ENCODE peak calls at places on chromosomes 5 and 9, in five cellular contexts. P is breast epithelium, L is lower leg skin, W is AG04449, Y is cardiac muscle cell. K is an unnamed sample.

GRCh38 chr5:14240366-14240765 is 97.2 kb downstream of the TRIO start:
- DNase-seq in P (no peak), L (no peak), W (no peak), Y (peak; percentile 36), K (no peak)

GRCh38 chr5:68368686-68369359 is 153.3 kb downstream of the PIK3R1 start:
- DNase-seq in P (no peak), L (no peak), W (no peak), Y (no peak), K (no peak)

GRCh38 chr9:81621785-81622243 is 67.5 kb downstream of the TLE1 start:
- DNase-seq in P (no peak), L (no peak), W (no peak), Y (no peak), K (no peak)

GRCh38 chr9:74499111-74499601 is 2.0 kb downstream of the RORB start:
- DNase-seq in P (no peak), L (no peak), W (no peak), Y (peak; percentile 30), K (no peak)

GRCh38 chr5:387491-388265 is 55.3 kb upstream of the EXOC3 start:
- DNase-seq in P (peak; percentile 13), L (no peak), W (no peak), Y (no peak), K (no peak)

GRCh38 chr9:91117959-91118651 is 243.6 kb downstream of the AUH start:
- DNase-seq in P (peak; percentile 24), L (peak; percentile 65), W (peak; percentile 52), Y (peak; percentile 92), K (no peak)

GRCh38 chr5:56447232-56447631 is 214.1 kb upstream of the ANKRD55 start:
- DNase-seq in P (no peak), L (no peak), W (no peak), Y (peak; percentile 89), K (no peak)

GRCh38 chr9:134778156-134778555 is 102.5 kb upstream of the FCN2 start:
- DNase-seq in P (no peak), L (no peak), W (no peak), Y (no peak), K (no peak)

GRCh38 chr5:179207920-179208705 is 137.1 kb downstream of the ADAMTS2 start:
- DNase-seq in P (no peak), L (no peak), W (no peak), Y (no peak), K (no peak)

GRCh38 chr9:28960602-28961001 is 1387.3 kb upstream of the C9orf72 start:
- DNase-seq in P (no peak), L (no peak), W (no peak), Y (no peak), K (no peak)

GRCh38 chr9:132800038-132800648 is 77.9 kb downstream of the AK8 start:
- DNase-seq in P (peak; percentile 73), L (peak; percentile 72), W (peak; percentile 3), Y (peak; percentile 85), K (peak; percentile 78)

GRCh38 chr9:129455151-129455995 is 165.5 kb downstream of the C9orf50 start:
- DNase-seq in P (no peak), L (no peak), W (no peak), Y (no peak), K (no peak)

GRCh38 chr9:115938479-115938878 is 215.1 kb upstream of the PAPPA start:
- DNase-seq in P (no peak), L (no peak), W (no peak), Y (peak; percentile 71), K (no peak)

GRCh38 chr9:114930063-114930812 is at the start of gene TNFSF8:
- DNase-seq in P (no peak), L (no peak), W (no peak), Y (no peak), K (peak; percentile 75)

GRCh38 chr5:64165500-64166200 is at the start of gene RNF180:
- DNase-seq in P (peak; percentile 22), L (no peak), W (no peak), Y (peak; percentile 54), K (no peak)

GRCh38 chr9:17422994-17423680 is 155.7 kb upstream of the SH3GL2 start:
- DNase-seq in P (no peak), L (no peak), W (no peak), Y (peak; percentile 3), K (no peak)

GRCh38 chr5:375921-376871 is 54.7 kb downstream of the AHRR start:
- DNase-seq in P (peak; percentile 6), L (peak; percentile 12), W (no peak), Y (no peak), K (no peak)

GRCh38 chr5:38757451-38758245 is 88.2 kb upstream of the OSMR start:
- DNase-seq in P (no peak), L (no peak), W (no peak), Y (peak; percentile 59), K (no peak)

GRCh38 chr5:143402464-143403356 is 776 bp downstream of the NR3C1 start:
- DNase-seq in P (peak; percentile 54), L (peak; percentile 57), W (no peak), Y (peak; percentile 56), K (peak; percentile 17)

GRCh38 chr9:135484460-135485277 is 5.1 kb downstream of the PPP1R26 start:
- DNase-seq in P (no peak), L (no peak), W (no peak), Y (no peak), K (no peak)

GRCh38 chr9:91994422-91994821 is 44.4 kb upstream of the ROR2 start:
- DNase-seq in P (no peak), L (no peak), W (no peak), Y (no peak), K (no peak)

GRCh38 chr5:68315679-68316271 is 100.2 kb downstream of the PIK3R1 start:
- DNase-seq in P (no peak), L (no peak), W (no peak), Y (no peak), K (peak; percentile 60)

GRCh38 chr5:40490464-40491083 is 189.1 kb upstream of the PTGER4 start:
- DNase-seq in P (no peak), L (no peak), W (no peak), Y (no peak), K (no peak)

GRCh38 chr5:67746103-67746502 is 469.5 kb upstream of the PIK3R1 start:
- DNase-seq in P (no peak), L (no peak), W (no peak), Y (no peak), K (no peak)

GRCh38 chr5:174198541-174198940 is 153.0 kb downstream of the NSG2 start:
- DNase-seq in P (no peak), L (no peak), W (no peak), Y (no peak), K (no peak)

GRCh38 chr9:38259519-38260218 is 132.8 kb upstream of the ALDH1B1 start:
- DNase-seq in P (no peak), L (no peak), W (no peak), Y (no peak), K (no peak)

GRCh38 chr9:10396641-10397040 is 216.2 kb downstream of the PTPRD start:
- DNase-seq in P (no peak), L (no peak), W (no peak), Y (no peak), K (no peak)

GRCh38 chr5:108315829-108316228 is 66.1 kb downstream of the FBXL17 start:
- DNase-seq in P (no peak), L (no peak), W (peak; percentile 3), Y (no peak), K (no peak)

GRCh38 chr5:26868504-26868903 is 169.9 kb downstream of the CDH9 start:
- DNase-seq in P (no peak), L (no peak), W (no peak), Y (no peak), K (no peak)

DNA sequence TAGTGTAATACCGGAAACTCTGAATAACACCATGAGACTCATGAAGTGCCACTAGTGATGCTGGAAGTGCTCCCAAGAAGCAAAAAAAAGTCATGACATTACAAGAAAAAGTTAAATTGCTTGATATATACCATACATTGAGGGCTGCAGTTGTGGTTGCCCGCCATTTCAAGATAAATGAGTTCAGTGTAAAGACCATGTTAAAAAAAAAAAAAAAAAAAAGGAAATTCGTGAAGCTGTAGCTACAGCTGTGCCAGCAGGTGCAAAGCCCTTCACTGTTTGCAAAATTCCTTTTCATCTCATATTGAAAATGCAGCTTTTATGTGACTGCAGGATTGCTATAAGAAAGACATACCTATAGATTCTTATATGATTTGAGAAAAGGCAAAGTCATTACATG is 179.6 kb upstream of the POU5F2 start:
- DNase-seq in P (no peak), L (no peak), W (no peak), Y (no peak), K (peak; percentile 76)
- H3K4me3 ChIP-seq in P (no peak overlapping the region), L (no peak overlapping the region), W (no peak overlapping the region), Y (no peak overlapping the region), K (no peak overlapping the region)

DNA sequence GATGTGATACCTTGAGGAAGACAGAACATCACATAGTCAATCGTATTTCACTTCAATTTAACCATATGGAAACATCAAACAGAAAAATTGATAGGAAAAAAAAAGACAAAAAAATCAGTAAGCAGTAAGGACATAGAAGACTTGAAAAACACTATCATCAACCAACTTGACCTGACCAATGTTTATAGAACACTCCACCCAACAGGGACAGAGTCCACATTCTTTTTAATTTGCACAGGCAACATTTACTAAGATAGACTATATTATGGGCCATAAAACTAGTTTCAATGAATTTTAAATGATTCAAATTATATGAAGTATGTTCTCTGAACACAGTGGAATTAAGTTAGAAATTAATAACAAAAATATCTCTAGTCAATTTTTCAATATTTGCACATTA is 20.8 kb upstream of the MACIR start:
- DNase-seq in P (no peak), L (no peak), W (no peak), Y (no peak), K (no peak)
- H3K4me3 ChIP-seq in P (no peak overlapping the region), L (no peak overlapping the region), W (no peak overlapping the region), Y (no peak overlapping the region), K (no peak overlapping the region)

DNA sequence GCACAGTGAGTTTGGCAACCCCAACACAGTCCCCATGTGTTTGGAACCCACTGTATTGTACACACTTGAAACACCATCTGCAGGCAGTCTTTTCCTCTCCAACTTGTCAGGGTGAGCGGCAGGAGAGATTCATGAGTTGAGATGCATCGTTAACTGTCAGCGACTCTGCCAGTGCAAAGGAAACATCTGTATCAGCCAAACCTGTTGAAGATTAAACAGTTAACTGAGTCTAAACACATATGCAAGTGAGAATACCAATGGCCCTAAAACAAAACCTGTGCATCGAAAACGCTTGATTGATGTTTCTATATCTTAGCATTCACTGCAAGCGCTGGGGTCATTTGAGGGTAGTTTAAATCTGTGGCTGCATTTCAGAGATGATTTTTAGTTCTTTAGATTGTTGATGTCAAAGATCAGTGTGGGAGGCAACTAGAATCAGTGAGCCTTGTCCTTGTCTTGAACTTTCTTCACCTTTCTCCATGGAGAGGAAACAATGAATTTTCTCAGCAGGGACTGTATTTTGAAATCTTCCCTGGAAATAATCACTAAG is 41.3 kb upstream of the PAM start:
- DNase-seq in P (no peak), L (no peak), W (no peak), Y (no peak), K (no peak)
- H3K4me3 ChIP-seq in P (no peak overlapping the region), L (no peak overlapping the region), W (no peak overlapping the region), Y (no peak overlapping the region), K (no peak overlapping the region)

DNA sequence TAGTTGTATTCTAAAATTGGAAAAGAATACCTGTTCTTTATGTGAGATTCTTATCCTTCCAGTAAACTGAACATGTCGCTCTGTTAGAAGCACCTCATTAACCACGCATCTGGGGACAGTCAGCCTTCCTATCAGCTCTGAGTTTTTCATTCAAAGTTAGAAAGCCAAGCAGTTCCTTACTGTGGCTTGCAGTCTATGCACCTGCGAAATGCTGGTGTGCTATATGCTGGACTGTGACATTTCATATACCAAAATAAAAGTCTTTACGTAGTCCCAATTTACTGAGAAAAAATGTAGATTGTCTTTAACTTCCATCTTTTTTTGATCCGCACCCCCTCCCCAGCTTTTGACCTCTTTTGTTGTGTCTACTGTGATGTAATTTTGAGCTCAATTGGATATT is 4.3 kb downstream of the ANP32B start:
- DNase-seq in P (no peak), L (no peak), W (no peak), Y (no peak), K (peak; percentile 75)
- H3K4me3 ChIP-seq in P (no peak overlapping the region), L (no peak overlapping the region), W (no peak overlapping the region), Y (no peak overlapping the region), K (no peak overlapping the region)